ENCODE peak calls at places on chromosome 5, in nine cellular contexts. One of them, this sample, is unnamed.

GRCh38 chr5:173758675-173759074 is 129.5 kb upstream of the CPEB4 start:
- DNase-seq in IMR-90: no peak
- DNase-seq in body of pancreas: no peak
- DNase-seq in B cell: no peak
- DNase-seq in AG04449: no peak
- DNase-seq in BJ: no peak
- DNase-seq in A549: no peak
- DNase-seq in progenitor cell of endocrine pancreas: no peak
- DNase-seq in pancreas: no peak
- DNase-seq in this sample: no peak

GRCh38 chr5:8316608-8317007 is 447.7 kb downstream of the MTRR start:
- DNase-seq in B cell: no peak
- DNase-seq in pancreas: no peak
- DNase-seq in progenitor cell of endocrine pancreas: no peak
- DNase-seq in IMR-90: no peak
- DNase-seq in A549: no peak
- DNase-seq in BJ: no peak
- DNase-seq in body of pancreas: no peak
- DNase-seq in AG04449: no peak
- DNase-seq in this sample: no peak

GRCh38 chr5:112689510-112689909 is 48.2 kb upstream of the APC start:
- DNase-seq in body of pancreas: no peak
- DNase-seq in AG04449: no peak
- DNase-seq in pancreas: no peak
- DNase-seq in BJ: no peak
- DNase-seq in B cell: no peak
- DNase-seq in A549: no peak
- DNase-seq in progenitor cell of endocrine pancreas: no peak
- DNase-seq in IMR-90: peak
- DNase-seq in this sample: no peak

GRCh38 chr5:1429501-1429900 is 15.7 kb downstream of the SLC6A3 start:
- DNase-seq in progenitor cell of endocrine pancreas: no peak
- DNase-seq in IMR-90: no peak
- DNase-seq in BJ: no peak
- DNase-seq in pancreas: no peak
- DNase-seq in B cell: no peak
- DNase-seq in body of pancreas: no peak
- DNase-seq in AG04449: no peak
- DNase-seq in A549: no peak
- DNase-seq in this sample: no peak

GRCh38 chr5:13245982-13246601 is 698.4 kb downstream of the DNAH5 start:
- DNase-seq in AG04449: no peak
- DNase-seq in progenitor cell of endocrine pancreas: no peak
- DNase-seq in BJ: no peak
- DNase-seq in body of pancreas: no peak
- DNase-seq in pancreas: no peak
- DNase-seq in IMR-90: no peak
- DNase-seq in A549: no peak
- DNase-seq in B cell: no peak
- DNase-seq in this sample: no peak

GRCh38 chr5:32346869-32347268 is 34.1 kb upstream of the MTMR12 start:
- DNase-seq in B cell: no peak
- DNase-seq in BJ: no peak
- DNase-seq in A549: no peak
- DNase-seq in progenitor cell of endocrine pancreas: no peak
- DNase-seq in body of pancreas: no peak
- DNase-seq in IMR-90: no peak
- DNase-seq in pancreas: no peak
- DNase-seq in AG04449: no peak
- DNase-seq in this sample: no peak

GRCh38 chr5:149895416-149896345 is 48.9 kb downstream of the PDE6A start:
- DNase-seq in IMR-90: peak
- DNase-seq in body of pancreas: no peak
- DNase-seq in A549: no peak
- DNase-seq in B cell: no peak
- DNase-seq in AG04449: no peak
- DNase-seq in progenitor cell of endocrine pancreas: no peak
- DNase-seq in pancreas: no peak
- DNase-seq in BJ: no peak
- DNase-seq in this sample: no peak

GRCh38 chr5:118956727-118957126 is 31.6 kb downstream of the DTWD2 start:
- DNase-seq in B cell: no peak
- DNase-seq in pancreas: no peak
- DNase-seq in BJ: no peak
- DNase-seq in IMR-90: peak
- DNase-seq in progenitor cell of endocrine pancreas: no peak
- DNase-seq in A549: peak
- DNase-seq in body of pancreas: no peak
- DNase-seq in AG04449: no peak
- DNase-seq in this sample: no peak

GRCh38 chr5:159582756-159583523 is 252.7 kb upstream of the IL12B start:
- DNase-seq in A549: peak
- DNase-seq in progenitor cell of endocrine pancreas: no peak
- DNase-seq in body of pancreas: no peak
- DNase-seq in IMR-90: peak
- DNase-seq in B cell: no peak
- DNase-seq in BJ: no peak
- DNase-seq in pancreas: no peak
- DNase-seq in AG04449: no peak
- DNase-seq in this sample: no peak

GRCh38 chr5:151950681-151951080 is 26.0 kb upstream of the GLRA1 start:
- DNase-seq in A549: no peak
- DNase-seq in B cell: no peak
- DNase-seq in AG04449: no peak
- DNase-seq in pancreas: no peak
- DNase-seq in progenitor cell of endocrine pancreas: no peak
- DNase-seq in body of pancreas: no peak
- DNase-seq in IMR-90: no peak
- DNase-seq in BJ: no peak
- DNase-seq in this sample: no peak

GRCh38 chr5:96528262-96528661 is 95.2 kb upstream of the PCSK1 start:
- DNase-seq in B cell: no peak
- DNase-seq in progenitor cell of endocrine pancreas: no peak
- DNase-seq in body of pancreas: no peak
- DNase-seq in A549: no peak
- DNase-seq in pancreas: no peak
- DNase-seq in BJ: no peak
- DNase-seq in AG04449: no peak
- DNase-seq in IMR-90: no peak
- DNase-seq in this sample: no peak

GRCh38 chr5:64666058-64666457 is 24.2 kb upstream of the SHISAL2B start:
- DNase-seq in body of pancreas: no peak
- DNase-seq in pancreas: no peak
- DNase-seq in AG04449: peak
- DNase-seq in B cell: no peak
- DNase-seq in IMR-90: peak
- DNase-seq in progenitor cell of endocrine pancreas: no peak
- DNase-seq in A549: peak
- DNase-seq in BJ: no peak
- DNase-seq in this sample: no peak

GRCh38 chr5:32760091-32760509 is 49.0 kb downstream of the NPR3 start:
- DNase-seq in A549: peak
- DNase-seq in body of pancreas: no peak
- DNase-seq in IMR-90: peak
- DNase-seq in AG04449: peak
- DNase-seq in progenitor cell of endocrine pancreas: no peak
- DNase-seq in B cell: no peak
- DNase-seq in pancreas: no peak
- DNase-seq in BJ: peak
- DNase-seq in this sample: no peak

GRCh38 chr5:171865431-171865830 is 79.8 kb downstream of the SMIM23 start:
- DNase-seq in B cell: no peak
- DNase-seq in body of pancreas: no peak
- DNase-seq in A549: no peak
- DNase-seq in BJ: no peak
- DNase-seq in pancreas: no peak
- DNase-seq in AG04449: no peak
- DNase-seq in progenitor cell of endocrine pancreas: no peak
- DNase-seq in IMR-90: no peak
- DNase-seq in this sample: no peak

GRCh38 chr5:135231289-135231688 is 167.7 kb downstream of the MACROH2A1 start:
- DNase-seq in pancreas: no peak
- DNase-seq in progenitor cell of endocrine pancreas: no peak
- DNase-seq in BJ: no peak
- DNase-seq in IMR-90: no peak
- DNase-seq in A549: no peak
- DNase-seq in B cell: no peak
- DNase-seq in AG04449: no peak
- DNase-seq in body of pancreas: no peak
- DNase-seq in this sample: no peak

GRCh38 chr5:757931-758697 is 26.4 kb downstream of the ZDHHC11B start:
- DNase-seq in B cell: no peak
- DNase-seq in IMR-90: no peak
- DNase-seq in progenitor cell of endocrine pancreas: peak
- DNase-seq in AG04449: no peak
- DNase-seq in body of pancreas: peak
- DNase-seq in BJ: no peak
- DNase-seq in A549: no peak
- DNase-seq in pancreas: no peak
- DNase-seq in this sample: peak

GRCh38 chr5:74916831-74917710 is 50.9 kb upstream of the FAM169A start:
- DNase-seq in A549: peak
- DNase-seq in BJ: no peak
- DNase-seq in pancreas: peak
- DNase-seq in B cell: no peak
- DNase-seq in progenitor cell of endocrine pancreas: no peak
- DNase-seq in body of pancreas: no peak
- DNase-seq in AG04449: no peak
- DNase-seq in IMR-90: peak
- DNase-seq in this sample: no peak

GRCh38 chr5:164203581-164204225 is 698.3 kb downstream of the MAT2B start:
- DNase-seq in A549: no peak
- DNase-seq in AG04449: no peak
- DNase-seq in pancreas: no peak
- DNase-seq in IMR-90: peak
- DNase-seq in BJ: no peak
- DNase-seq in body of pancreas: no peak
- DNase-seq in B cell: no peak
- DNase-seq in progenitor cell of endocrine pancreas: no peak
- DNase-seq in this sample: no peak

GRCh38 chr5:38167562-38167996 is 90.8 kb upstream of the EGFLAM start:
- DNase-seq in progenitor cell of endocrine pancreas: no peak
- DNase-seq in IMR-90: no peak
- DNase-seq in pancreas: no peak
- DNase-seq in A549: no peak
- DNase-seq in body of pancreas: no peak
- DNase-seq in AG04449: no peak
- DNase-seq in B cell: no peak
- DNase-seq in BJ: no peak
- DNase-seq in this sample: no peak

DNA sequence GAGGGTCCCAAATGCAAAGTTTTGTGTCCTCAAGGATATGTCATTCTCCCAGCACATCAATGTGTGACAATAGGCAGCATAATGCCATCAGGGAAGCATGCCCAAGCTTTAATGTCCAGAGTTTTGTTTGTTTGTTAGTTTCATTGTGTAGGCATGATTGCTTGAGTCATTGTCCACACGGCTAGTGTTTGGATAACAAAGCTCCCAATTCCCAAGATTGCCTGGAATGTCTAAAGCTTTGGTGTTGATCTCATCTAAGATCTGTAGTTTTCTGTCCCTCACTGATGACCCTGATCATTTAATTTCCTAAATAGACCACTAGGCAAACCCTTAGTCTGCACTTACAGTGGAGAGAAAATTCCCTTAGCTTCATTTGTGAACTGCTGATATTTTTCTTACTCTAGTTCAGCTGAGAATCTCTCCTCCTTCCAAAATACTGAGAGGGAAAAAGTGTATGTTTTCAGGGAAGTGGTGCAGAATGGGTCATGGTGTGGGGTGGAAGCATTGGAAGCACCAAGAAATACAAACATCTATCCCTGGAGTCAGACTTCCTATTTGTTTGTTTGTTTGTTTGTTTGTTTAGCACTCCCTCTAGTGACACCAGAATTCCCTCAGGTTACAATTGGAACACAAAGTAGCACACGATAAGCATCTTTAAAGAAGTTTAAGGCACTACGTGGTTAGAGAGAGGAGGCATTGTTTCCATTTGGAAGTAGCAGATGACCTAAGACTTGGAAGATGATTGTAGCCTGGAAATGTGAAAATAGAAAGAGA is 127.1 kb downstream of the PRDM6 start:
- DNase-seq in AG04449: no peak
- DNase-seq in body of pancreas: no peak
- DNase-seq in pancreas: no peak
- DNase-seq in progenitor cell of endocrine pancreas: no peak
- DNase-seq in BJ: no peak
- DNase-seq in B cell: no peak
- DNase-seq in IMR-90: no peak
- DNase-seq in A549: peak
- DNase-seq in this sample: no peak
- TF ChIP-seq CTCF in AG04449: no peak
- TF ChIP-seq CTCF in body of pancreas: no peak
- TF ChIP-seq CTCF in pancreas: no peak
- TF ChIP-seq CTCF in progenitor cell of endocrine pancreas: no peak
- TF ChIP-seq CTCF in BJ: no peak
- TF ChIP-seq CTCF in B cell: no peak
- TF ChIP-seq CTCF in IMR-90: no peak
- TF ChIP-seq CTCF in A549: peak
- TF ChIP-seq CTCF in this sample: no peak

GRCh38 chr5:143428155-143428554 is 24.7 kb upstream of the NR3C1 start:
- DNase-seq in progenitor cell of endocrine pancreas: no peak
- DNase-seq in B cell: no peak
- DNase-seq in BJ: no peak
- DNase-seq in IMR-90: no peak
- DNase-seq in pancreas: no peak
- DNase-seq in A549: no peak
- DNase-seq in body of pancreas: no peak
- DNase-seq in AG04449: no peak
- DNase-seq in this sample: no peak
- TF ChIP-seq CTCF in progenitor cell of endocrine pancreas: no peak
- TF ChIP-seq CTCF in B cell: no peak
- TF ChIP-seq CTCF in BJ: no peak
- TF ChIP-seq CTCF in IMR-90: no peak
- TF ChIP-seq CTCF in pancreas: no peak
- TF ChIP-seq CTCF in A549: no peak
- TF ChIP-seq CTCF in body of pancreas: no peak
- TF ChIP-seq CTCF in AG04449: no peak
- TF ChIP-seq CTCF in this sample: no peak

DNA sequence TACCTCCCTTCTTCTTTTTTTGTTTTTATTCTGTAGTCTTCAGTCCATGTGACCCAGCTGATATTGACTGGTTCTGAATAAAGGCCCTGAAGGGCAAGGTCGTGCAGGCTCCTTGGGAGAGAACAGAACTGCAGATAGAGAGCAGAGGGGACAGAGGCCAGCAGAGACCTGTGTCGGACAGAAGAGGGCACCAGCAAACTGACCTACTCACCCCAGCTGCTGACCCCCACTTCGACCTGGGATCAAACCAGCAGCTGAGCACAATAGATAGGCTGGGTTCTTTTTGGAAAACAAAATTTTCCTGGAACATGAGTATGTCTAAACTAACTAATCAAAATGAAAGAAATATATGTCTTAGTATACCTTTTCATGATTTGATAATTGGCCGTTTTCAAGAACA is 695.1 kb downstream of the NR2F1-AS1 start:
- DNase-seq in pancreas: no peak
- DNase-seq in AG04449: no peak
- DNase-seq in body of pancreas: no peak
- DNase-seq in BJ: no peak
- DNase-seq in A549: peak
- DNase-seq in B cell: no peak
- DNase-seq in progenitor cell of endocrine pancreas: no peak
- DNase-seq in IMR-90: no peak
- DNase-seq in this sample: no peak
- TF ChIP-seq CTCF in pancreas: no peak
- TF ChIP-seq CTCF in AG04449: no peak
- TF ChIP-seq CTCF in body of pancreas: no peak
- TF ChIP-seq CTCF in BJ: no peak
- TF ChIP-seq CTCF in A549: peak
- TF ChIP-seq CTCF in B cell: no peak
- TF ChIP-seq CTCF in progenitor cell of endocrine pancreas: peak
- TF ChIP-seq CTCF in IMR-90: no peak
- TF ChIP-seq CTCF in this sample: no peak

GRCh38 chr5:76571595-76571994 is 51.6 kb downstream of the F2RL2 start:
- DNase-seq in IMR-90: no peak
- DNase-seq in AG04449: no peak
- DNase-seq in progenitor cell of endocrine pancreas: no peak
- DNase-seq in body of pancreas: no peak
- DNase-seq in pancreas: no peak
- DNase-seq in B cell: no peak
- DNase-seq in A549: no peak
- DNase-seq in BJ: no peak
- DNase-seq in this sample: no peak
- TF ChIP-seq CTCF in IMR-90: no peak
- TF ChIP-seq CTCF in AG04449: no peak
- TF ChIP-seq CTCF in progenitor cell of endocrine pancreas: no peak
- TF ChIP-seq CTCF in body of pancreas: peak
- TF ChIP-seq CTCF in pancreas: no peak
- TF ChIP-seq CTCF in B cell: no peak
- TF ChIP-seq CTCF in A549: no peak
- TF ChIP-seq CTCF in BJ: no peak
- TF ChIP-seq CTCF in this sample: peak